ENCODE peak calls at places on chromosomes 5 and 9, in ten cellular contexts. Y, A, C, Q, D, B, J, F, H and E are unnamed samples.

GRCh38 chr5:140038373-140038957 is 4.6 kb downstream of the NRG2 start:
- DNase-seq in Y (no peak), A (no peak), C (no peak), Q (peak), D (no peak), B (no peak), J (no peak), F (no peak), H (no peak), E (no peak)

GRCh38 chr5:141547488-141547887 is 58.6 kb downstream of the PCDHGC5 start:
- DNase-seq in Y (no peak), A (no peak), C (peak), Q (peak), D (no peak), B (no peak), J (no peak), F (no peak), H (no peak), E (no peak)

GRCh38 chr9:115640887-115641286 is 512.7 kb upstream of the PAPPA start:
- DNase-seq in Y (no peak), A (no peak), C (no peak), Q (peak), D (no peak), B (no peak), J (no peak), F (no peak), H (no peak), E (no peak)

GRCh38 chr9:6600426-6600825 is 45.1 kb downstream of the GLDC start:
- DNase-seq in Y (no peak), A (no peak), C (no peak), Q (no peak), D (no peak), B (no peak), J (no peak), F (no peak), H (no peak), E (no peak)

GRCh38 chr9:72524820-72525539 is 3.6 kb downstream of the TMC1 start:
- DNase-seq in Y (peak), A (no peak), C (no peak), Q (peak), D (peak), B (no peak), J (no peak), F (peak), H (peak), E (no peak)

GRCh38 chr5:14693070-14693469 is 28.6 kb downstream of the OTULIN start:
- DNase-seq in Y (no peak), A (no peak), C (no peak), Q (no peak), D (no peak), B (no peak), J (no peak), F (no peak), H (no peak), E (no peak)

GRCh38 chr5:161007879-161008278 is 155.9 kb upstream of the ATP10B start:
- DNase-seq in Y (no peak), A (no peak), C (no peak), Q (no peak), D (no peak), B (no peak), J (no peak), F (no peak), H (no peak), E (no peak)

GRCh38 chr5:147645172-147645571 is 135.3 kb upstream of the DPYSL3 start:
- DNase-seq in Y (no peak), A (no peak), C (peak), Q (no peak), D (no peak), B (no peak), J (no peak), F (no peak), H (no peak), E (no peak)

GRCh38 chr5:6766558-6767191 is 53.4 kb downstream of the TENT4A start:
- DNase-seq in Y (peak), A (peak), C (no peak), Q (peak), D (peak), B (no peak), J (no peak), F (peak), H (peak), E (no peak)

GRCh38 chr5:168162464-168162863 is 129.0 kb upstream of the WWC1 start:
- DNase-seq in Y (no peak), A (no peak), C (no peak), Q (no peak), D (no peak), B (peak), J (no peak), F (no peak), H (no peak), E (no peak)

GRCh38 chr9:122227576-122227903 is 1.2 kb downstream of the LHX6 start:
- DNase-seq in Y (no peak), A (no peak), C (no peak), Q (no peak), D (no peak), B (no peak), J (no peak), F (no peak), H (no peak), E (no peak)

GRCh38 chr5:41793156-41793770 is 77.0 kb downstream of the OXCT1 start:
- DNase-seq in Y (peak), A (no peak), C (no peak), Q (peak), D (no peak), B (no peak), J (no peak), F (no peak), H (no peak), E (no peak)

GRCh38 chr9:96751815-96752214 is 26.1 kb downstream of the ZNF510 start:
- DNase-seq in Y (no peak), A (no peak), C (no peak), Q (no peak), D (no peak), B (no peak), J (no peak), F (no peak), H (no peak), E (no peak)

GRCh38 chr5:77569409-77569808 is 69.1 kb downstream of the OTP start:
- DNase-seq in Y (no peak), A (no peak), C (no peak), Q (peak), D (no peak), B (no peak), J (no peak), F (no peak), H (no peak), E (no peak)

GRCh38 chr9:7901676-7902075 is 102.1 kb upstream of the DMAC1 start:
- DNase-seq in Y (no peak), A (no peak), C (no peak), Q (peak), D (no peak), B (no peak), J (no peak), F (no peak), H (no peak), E (no peak)

GRCh38 chr9:68942790-68943189 is 71.1 kb downstream of the PRKACG start:
- DNase-seq in Y (no peak), A (no peak), C (no peak), Q (no peak), D (no peak), B (no peak), J (no peak), F (no peak), H (no peak), E (no peak)

GRCh38 chr5:7597058-7597457 is 201.1 kb downstream of the ADCY2 start:
- DNase-seq in Y (no peak), A (no peak), C (no peak), Q (no peak), D (no peak), B (peak), J (no peak), F (no peak), H (no peak), E (no peak)

GRCh38 chr5:28734396-28734795 is 1696.0 kb upstream of the CDH9 start:
- DNase-seq in Y (no peak), A (no peak), C (no peak), Q (no peak), D (no peak), B (no peak), J (no peak), F (no peak), H (no peak), E (no peak)
- TF ChIP-seq CTCF in Y (no peak), A (no peak), C (no peak), Q (no peak), D (no peak), B (no peak), J (no peak), F (no peak), H (no peak), E (no peak)

DNA sequence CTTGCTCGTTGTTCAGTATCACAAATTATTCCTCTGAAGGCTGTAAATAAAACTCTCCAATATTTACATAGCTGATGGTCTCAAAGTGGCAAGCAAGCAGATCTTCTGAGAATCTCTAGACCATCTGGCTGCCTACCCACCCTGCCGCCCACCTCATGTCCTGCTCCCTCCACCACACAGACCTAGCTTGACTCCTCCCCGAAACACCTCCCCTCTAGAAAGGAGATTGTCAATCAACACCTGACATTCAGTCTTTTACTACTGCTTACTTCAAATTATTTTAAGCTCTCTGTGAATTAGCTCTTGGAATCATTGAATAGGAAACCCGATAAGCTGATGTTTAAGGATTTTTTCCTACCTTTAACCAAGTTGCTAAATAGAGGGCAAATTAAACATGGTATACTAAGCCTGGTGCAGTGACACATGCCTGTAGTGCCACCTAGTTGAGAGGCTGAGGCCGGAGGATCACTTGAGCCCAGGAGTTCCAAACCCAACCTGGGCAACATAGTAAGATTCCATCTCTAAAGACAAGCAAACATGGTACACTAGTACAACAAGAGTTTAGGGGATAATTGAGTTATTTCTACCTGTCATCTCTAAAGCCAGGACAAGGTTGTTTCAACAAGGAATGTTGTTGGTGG is 10.9 kb upstream of the SOWAHA start:
- DNase-seq in Y (no peak), A (no peak), C (no peak), Q (no peak), D (no peak), B (no peak), J (no peak), F (no peak), H (no peak), E (no peak)
- TF ChIP-seq CTCF in Y (peak), A (no peak), C (no peak), Q (no peak), D (no peak), B (no peak), J (no peak), F (no peak), H (no peak), E (no peak)

DNA sequence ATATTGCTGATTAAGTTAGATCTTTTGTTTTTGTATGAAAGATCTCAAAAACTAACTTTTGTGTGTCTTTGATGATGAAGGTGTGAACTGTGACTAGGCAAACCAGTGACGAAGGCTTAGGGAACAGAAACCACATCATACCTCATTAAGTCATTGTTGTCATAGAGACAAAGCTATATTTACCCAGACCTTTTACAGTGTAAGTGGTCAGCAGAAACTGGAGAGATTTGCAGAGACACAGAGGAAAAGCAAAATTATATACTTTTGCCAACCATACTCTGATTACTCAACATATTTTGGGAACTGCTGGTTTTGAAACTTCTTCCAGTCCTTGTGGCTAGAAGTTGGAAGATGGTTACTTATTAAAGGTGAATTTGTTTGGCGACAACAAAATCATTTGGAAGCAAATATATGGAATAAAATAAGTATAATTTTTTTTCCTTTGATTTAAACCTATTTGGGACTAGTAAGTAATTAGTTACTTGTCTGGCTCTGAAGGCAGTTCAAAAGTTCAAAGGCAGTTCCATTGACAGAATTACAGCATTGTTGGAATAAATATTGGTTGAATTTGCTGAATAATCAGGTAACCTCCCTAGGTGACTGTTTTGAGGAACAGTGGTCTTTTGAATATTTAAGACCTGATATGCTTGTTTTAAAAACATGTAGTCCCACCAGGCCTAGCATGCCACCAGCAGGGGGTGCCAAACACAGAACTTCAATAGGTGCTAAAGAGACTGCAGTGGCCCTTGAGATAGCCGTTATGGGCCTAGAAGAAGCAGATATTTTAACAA is 103.8 kb downstream of the RPS23 start:
- DNase-seq in Y (peak), A (peak), C (peak), Q (peak), D (no peak), B (peak), J (peak), F (peak), H (peak), E (peak)
- TF ChIP-seq CTCF in Y (peak), A (peak), C (peak), Q (peak), D (no peak), B (peak), J (peak), F (peak), H (peak), E (peak)

DNA sequence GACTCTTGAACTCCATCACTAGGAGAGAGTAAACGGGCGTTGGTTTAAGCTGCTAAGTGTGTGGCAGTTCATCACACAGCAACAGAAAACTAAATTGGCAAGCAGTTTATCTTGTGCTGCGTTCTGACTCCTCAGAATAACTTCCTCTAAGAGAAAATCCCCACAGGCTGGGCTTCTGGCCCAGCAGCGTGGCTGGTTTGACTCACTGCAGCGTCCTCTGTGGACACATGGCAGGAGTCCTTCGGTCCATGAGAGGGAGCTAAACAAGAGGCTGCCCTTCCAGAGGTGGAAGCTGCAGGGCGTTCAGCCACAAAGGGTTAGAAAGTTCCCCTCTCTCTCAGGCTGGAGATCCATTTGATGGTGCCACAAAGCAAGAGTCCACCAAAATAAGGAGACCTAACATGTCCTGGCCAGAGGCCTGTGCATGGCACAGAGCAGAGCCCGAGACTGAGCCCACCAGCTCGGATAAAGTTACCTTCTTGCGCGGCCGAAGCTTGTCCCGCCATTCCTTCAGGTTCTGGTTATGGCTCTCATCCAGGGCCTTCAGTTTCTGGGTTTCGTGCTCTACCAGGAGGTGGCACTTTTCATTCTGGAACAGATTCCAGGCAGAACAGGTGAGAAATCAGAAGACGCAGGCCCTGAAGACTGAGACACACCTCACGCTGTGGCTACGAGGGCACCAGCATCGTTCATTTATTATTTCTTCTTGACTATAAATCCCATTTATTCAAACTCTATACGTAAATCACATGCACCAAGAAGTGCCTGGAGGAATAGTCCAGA is 46.2 kb upstream of the FBXW11 start:
- DNase-seq in Y (peak), A (peak), C (no peak), Q (peak), D (peak), B (no peak), J (no peak), F (no peak), H (no peak), E (no peak)
- TF ChIP-seq CTCF in Y (peak), A (peak), C (peak), Q (peak), D (no peak), B (no peak), J (no peak), F (no peak), H (no peak), E (no peak)

DNA sequence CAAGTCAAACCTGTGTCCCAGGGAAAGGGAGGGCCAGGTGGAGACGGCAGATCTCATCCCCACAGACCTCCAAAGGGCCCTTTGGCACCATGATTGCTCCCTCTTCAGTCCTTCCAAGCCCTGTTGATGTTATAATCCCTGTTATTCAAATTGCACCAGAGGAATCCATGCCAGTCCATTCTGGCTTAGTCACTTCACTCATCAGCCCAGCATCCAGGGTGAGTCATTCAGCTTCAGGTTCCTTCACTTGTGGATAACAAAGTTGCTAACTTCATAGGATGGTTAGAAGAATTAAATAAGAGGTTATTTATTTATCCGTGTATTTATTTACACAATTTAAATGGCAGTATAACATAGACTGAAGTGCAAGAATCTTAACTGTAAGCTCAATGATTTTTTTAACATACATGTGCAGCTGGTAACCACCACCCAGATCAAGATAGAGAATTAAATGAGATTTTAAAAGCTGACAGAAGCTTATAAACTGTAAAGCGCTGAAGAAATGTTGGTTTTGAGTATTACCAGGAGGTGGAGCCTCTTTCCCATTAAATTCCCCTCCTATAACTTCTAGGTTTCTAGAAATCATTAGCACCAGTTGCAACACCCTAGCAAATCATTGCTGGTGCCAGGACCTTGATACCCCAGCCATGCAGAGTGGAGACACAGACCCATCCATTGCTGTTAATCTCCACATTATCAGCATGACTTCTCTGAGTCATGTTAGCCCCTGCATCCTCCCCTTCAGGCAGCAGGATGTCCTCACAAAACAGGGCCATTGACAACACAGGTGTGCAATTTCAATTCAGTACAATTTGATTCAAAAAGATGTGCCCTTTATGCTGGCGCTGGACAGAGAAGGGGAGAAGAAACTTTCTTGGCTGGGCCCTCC is 77.4 kb downstream of the SEC61B start:
- DNase-seq in Y (peak), A (no peak), C (peak), Q (peak), D (no peak), B (no peak), J (no peak), F (peak), H (no peak), E (no peak)
- TF ChIP-seq CTCF in Y (peak), A (peak), C (no peak), Q (no peak), D (no peak), B (peak), J (no peak), F (no peak), H (no peak), E (peak)

DNA sequence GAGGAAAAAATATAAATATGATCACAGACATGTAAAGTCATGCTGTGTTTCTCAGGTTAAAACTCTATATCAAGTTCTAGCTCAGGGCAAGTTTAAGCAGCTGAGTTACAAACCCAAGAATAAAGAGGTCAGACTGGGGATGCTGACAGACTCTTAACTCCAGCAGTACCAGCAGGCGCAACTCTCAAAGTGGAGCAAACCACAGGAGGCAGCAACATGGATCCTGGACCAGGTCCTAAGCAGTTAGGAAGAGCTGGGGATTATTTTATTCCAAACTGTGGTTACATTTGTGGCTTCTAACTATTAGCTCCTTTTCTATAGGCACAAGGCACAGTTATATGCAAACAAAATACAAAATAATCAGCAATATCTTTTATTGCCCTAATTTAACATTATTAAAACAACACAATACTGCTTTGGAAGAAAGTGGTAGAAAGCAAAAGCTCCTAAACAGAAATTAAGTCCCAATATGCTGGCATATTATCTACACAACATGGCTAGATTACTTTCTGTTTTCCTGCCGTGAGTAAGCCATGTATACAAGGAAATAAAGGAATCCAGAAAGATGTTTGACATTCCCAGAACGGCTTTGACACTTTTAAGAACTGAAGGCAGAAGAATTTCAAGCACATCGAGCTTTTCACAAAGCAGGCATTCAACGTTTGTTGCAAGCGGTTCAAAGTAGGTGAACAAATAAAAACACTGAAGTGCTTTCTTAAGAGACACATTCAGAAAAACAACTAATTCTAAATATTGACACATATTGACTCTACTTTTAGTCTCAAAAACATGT is 378.8 kb upstream of the ZNF608 start:
- DNase-seq in Y (no peak), A (no peak), C (no peak), Q (no peak), D (no peak), B (no peak), J (no peak), F (no peak), H (no peak), E (no peak)
- TF ChIP-seq CTCF in Y (no peak), A (no peak), C (no peak), Q (no peak), D (no peak), B (no peak), J (no peak), F (no peak), H (no peak), E (no peak)

GRCh38 chr9:70060148-70060882 is 16.7 kb downstream of the MAMDC2 start:
- DNase-seq in Y (no peak), A (no peak), C (no peak), Q (no peak), D (no peak), B (no peak), J (no peak), F (no peak), H (no peak), E (no peak)
- TF ChIP-seq CTCF in Y (no peak), A (no peak), C (no peak), Q (no peak), D (no peak), B (no peak), J (no peak), F (no peak), H (no peak), E (no peak)